ENCODE peak calls at places on chromosomes 1 and 21, in five cellular contexts. A is RWPE2, T is esophagus squamous epithelium, X is endodermal cell, R is upper lobe of right lung. K is an unnamed sample.

GRCh38 chr1:212121772-212122171 is 86.2 kb downstream of the DTL start:
- DNase-seq in A (no peak), T (no peak), X (no peak), R (no peak), K (no peak)

GRCh38 chr1:1609822-1610485 is 5.3 kb upstream of the MIB2 start:
- DNase-seq in A (no peak), T (no peak), X (peak), R (no peak), K (no peak)

GRCh38 chr21:38300180-38300579 is 43.4 kb downstream of the KCNJ15 start:
- DNase-seq in A (no peak), T (no peak), X (no peak), R (no peak), K (no peak)

GRCh38 chr1:56872597-56872996 is 18.0 kb downstream of the C8A start:
- DNase-seq in A (no peak), T (no peak), X (no peak), R (no peak), K (no peak)

GRCh38 chr1:231376101-231376500 is 38.0 kb downstream of the SPRTN start:
- DNase-seq in A (no peak), T (no peak), X (no peak), R (no peak), K (no peak)

GRCh38 chr1:233844697-233845096 is 59.8 kb upstream of the SLC35F3 start:
- DNase-seq in A (no peak), T (no peak), X (no peak), R (no peak), K (no peak)

GRCh38 chr1:153553691-153554608 is 4.9 kb upstream of the S100A3 start:
- DNase-seq in A (peak), T (no peak), X (no peak), R (peak), K (no peak)

GRCh38 chr1:63623952-63624351 is 30.7 kb downstream of the PGM1 start:
- DNase-seq in A (no peak), T (no peak), X (no peak), R (no peak), K (no peak)

GRCh38 chr1:12621346-12622320 is 3.6 kb upstream of the DHRS3 start:
- DNase-seq in A (no peak), T (no peak), X (no peak), R (no peak), K (no peak)

GRCh38 chr1:47184090-47184735 is 5.6 kb downstream of the PDZK1IP1 start:
- DNase-seq in A (peak), T (no peak), X (peak), R (no peak), K (no peak)

GRCh38 chr1:158999301-159000069 is 10.2 kb upstream of the IFI16 start:
- DNase-seq in A (peak), T (no peak), X (peak), R (no peak), K (peak)

GRCh38 chr1:189431437-189431836 is 1046.2 kb downstream of the BRINP3 start:
- DNase-seq in A (no peak), T (no peak), X (no peak), R (no peak), K (peak)

GRCh38 chr1:19400189-19400588 is 85.2 kb downstream of the CAPZB start:
- DNase-seq in A (no peak), T (no peak), X (no peak), R (no peak), K (no peak)

GRCh38 chr1:19396280-19396679 is 84.2 kb downstream of the SLC66A1 start:
- DNase-seq in A (no peak), T (no peak), X (no peak), R (no peak), K (no peak)

GRCh38 chr1:19397217-19397945 is 85.3 kb downstream of the SLC66A1 start:
- DNase-seq in A (no peak), T (no peak), X (no peak), R (no peak), K (no peak)

GRCh38 chr1:19395678-19396192 is 83.6 kb downstream of the SLC66A1 start:
- DNase-seq in A (no peak), T (no peak), X (no peak), R (no peak), K (no peak)

GRCh38 chr1:19398309-19398760 is 86.2 kb downstream of the SLC66A1 start:
- DNase-seq in A (no peak), T (no peak), X (no peak), R (no peak), K (no peak)
- TF ChIP-seq CTCF in A (peak), T (peak), X (no peak), R (peak), K (no peak)

DNA sequence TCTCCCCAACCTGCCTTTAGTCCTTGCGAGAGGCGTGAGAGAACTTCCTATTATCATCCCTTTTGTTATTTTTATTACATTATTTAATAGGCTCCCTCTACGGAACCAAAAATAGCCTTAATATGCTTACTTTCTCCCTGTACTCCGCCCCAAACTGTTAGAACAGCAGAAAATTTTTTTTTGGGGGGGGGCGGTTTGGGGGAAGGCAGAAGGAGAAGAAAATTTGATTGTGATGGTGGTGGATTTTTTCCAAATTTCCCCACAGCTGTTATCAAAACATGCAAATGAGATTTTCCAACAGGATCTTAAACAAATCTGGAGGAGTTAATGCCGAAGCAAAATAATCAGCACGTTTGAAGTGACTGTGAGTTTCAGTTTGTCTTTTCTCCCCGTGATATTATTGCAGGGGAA is 1.4 kb upstream of the PRRX1 start:
- DNase-seq in A (no peak), T (no peak), X (no peak), R (no peak), K (no peak)
- H3K27ac ChIP-seq in A (no peak), T (peak), X (no peak), R (peak), K (no peak)

GRCh38 chr1:245337829-245338484 is 183.2 kb downstream of the KIF26B start:
- DNase-seq in A (no peak), T (no peak), X (peak), R (no peak), K (no peak)
- TF ChIP-seq CTCF in A (no peak), T (no peak), X (peak), R (no peak), K (no peak)

GRCh38 chr1:16063921-16064320 is 9.5 kb downstream of the FAM131C start:
- DNase-seq in A (no peak), T (no peak), X (no peak), R (no peak), K (no peak)

GRCh38 chr1:16061255-16061654 is 12.2 kb downstream of the FAM131C start:
- DNase-seq in A (no peak), T (no peak), X (no peak), R (no peak), K (no peak)

GRCh38 chr1:16064536-16065196 is 8.8 kb downstream of the FAM131C start:
- DNase-seq in A (no peak), T (no peak), X (no peak), R (no peak), K (no peak)

GRCh38 chr1:16065197-16065576 is 8.3 kb downstream of the FAM131C start:
- DNase-seq in A (no peak), T (no peak), X (no peak), R (no peak), K (no peak)

DNA sequence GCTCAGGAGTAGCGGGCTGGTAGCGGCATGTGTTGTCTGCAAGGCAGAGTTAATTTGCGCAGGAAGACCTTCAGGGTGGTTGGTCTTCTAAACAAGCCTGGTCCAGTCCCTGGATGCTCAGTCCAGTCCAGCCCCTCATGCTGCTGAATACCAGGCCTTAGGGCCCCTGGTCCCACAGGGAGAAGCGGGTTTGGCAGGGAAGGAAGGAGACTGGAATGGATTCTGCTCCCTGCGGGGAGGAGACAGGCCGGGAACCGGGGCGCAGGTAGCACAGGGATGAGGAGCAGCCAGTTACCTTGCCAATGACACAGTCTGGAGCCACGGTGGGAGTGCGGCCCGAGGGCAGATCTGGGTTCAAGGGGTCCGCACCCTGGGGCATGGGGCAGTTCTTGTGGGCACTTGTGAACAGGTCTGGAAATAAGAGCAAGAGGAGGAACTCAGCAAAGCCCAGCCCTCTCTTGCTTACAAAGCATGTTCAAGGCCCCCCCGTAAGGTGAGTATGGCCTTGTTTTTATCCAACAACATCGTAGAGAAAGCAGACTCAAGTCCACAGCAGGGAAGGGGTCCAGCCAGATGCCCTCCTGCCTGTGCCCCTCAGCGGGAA is 10.1 kb downstream of the FAM131C start:
- DNase-seq in A (no peak), T (no peak), X (no peak), R (no peak), K (no peak)
- H3K27ac ChIP-seq in A (no peak), T (no peak), X (no peak), R (no peak), K (no peak)

GRCh38 chr1:206923009-206923960 is 1.5 kb upstream of the FCMR start:
- DNase-seq in A (no peak), T (peak), X (no peak), R (no peak), K (no peak)
- TF ChIP-seq CTCF in A (no peak), T (no peak), X (no peak), R (no peak), K (no peak)

K was measured in A673.